ENCODE peak calls at places on chromosomes 1 and 21, in six cellular contexts. One of them, this sample, is unnamed. For H3K4me1, the result is how much of the 10 kb centered on the place peaks cover.

GRCh38 chr21:33040215-33040614 is 14.5 kb downstream of the OLIG2 start:
- DNase-seq in CD8-positive, alpha-beta T cell: no peak
- DNase-seq in sigmoid colon: no peak
- DNase-seq in left lung: no peak
- DNase-seq in transverse colon: no peak
- DNase-seq in upper lobe of left lung: no peak
- DNase-seq in this sample: no peak

GRCh38 chr1:159869607-159870006 is 7.2 kb upstream of the VSIG8 start:
- DNase-seq in sigmoid colon: no peak
- DNase-seq in left lung: no peak
- DNase-seq in upper lobe of left lung: no peak
- DNase-seq in transverse colon: no peak
- DNase-seq in CD8-positive, alpha-beta T cell: no peak
- DNase-seq in this sample: no peak

GRCh38 chr21:41664881-41665765 is 101.7 kb downstream of the RIPK4 start:
- DNase-seq in upper lobe of left lung: no peak
- DNase-seq in left lung: no peak
- DNase-seq in CD8-positive, alpha-beta T cell: no peak
- DNase-seq in sigmoid colon: no peak
- DNase-seq in transverse colon: no peak
- DNase-seq in this sample: no peak

GRCh38 chr1:40314721-40315238 is 2.3 kb downstream of the COL9A2 start:
- DNase-seq in transverse colon: no peak
- DNase-seq in sigmoid colon: no peak
- DNase-seq in CD8-positive, alpha-beta T cell: no peak
- DNase-seq in left lung: no peak
- DNase-seq in upper lobe of left lung: no peak
- DNase-seq in this sample: no peak

GRCh38 chr1:119298687-119299086 is 69.9 kb upstream of the HAO2 start:
- DNase-seq in upper lobe of left lung: no peak
- DNase-seq in left lung: no peak
- DNase-seq in transverse colon: no peak
- DNase-seq in CD8-positive, alpha-beta T cell: no peak
- DNase-seq in sigmoid colon: no peak
- DNase-seq in this sample: no peak

GRCh38 chr1:207462535-207462934 is 8.4 kb downstream of the CR2 start:
- DNase-seq in transverse colon: no peak
- DNase-seq in CD8-positive, alpha-beta T cell: no peak
- DNase-seq in upper lobe of left lung: no peak
- DNase-seq in left lung: no peak
- DNase-seq in sigmoid colon: no peak
- DNase-seq in this sample: no peak

GRCh38 chr1:99645699-99646531 is at the start of gene PALMD:
- DNase-seq in left lung: peak
- DNase-seq in upper lobe of left lung: peak
- DNase-seq in sigmoid colon: no peak
- DNase-seq in CD8-positive, alpha-beta T cell: no peak
- DNase-seq in transverse colon: peak
- DNase-seq in this sample: no peak

GRCh38 chr1:215720121-215720520 is 153.0 kb downstream of the KCTD3 start:
- DNase-seq in upper lobe of left lung: no peak
- DNase-seq in sigmoid colon: no peak
- DNase-seq in CD8-positive, alpha-beta T cell: no peak
- DNase-seq in left lung: no peak
- DNase-seq in transverse colon: no peak
- DNase-seq in this sample: no peak

GRCh38 chr1:61746768-61747167 is 4.5 kb downstream of the PATJ start:
- DNase-seq in upper lobe of left lung: no peak
- DNase-seq in left lung: no peak
- DNase-seq in CD8-positive, alpha-beta T cell: no peak
- DNase-seq in sigmoid colon: no peak
- DNase-seq in transverse colon: no peak
- DNase-seq in this sample: no peak

GRCh38 chr1:1332774-1333480 is 1.8 kb downstream of the TAS1R3 start:
- DNase-seq in sigmoid colon: no peak
- DNase-seq in upper lobe of left lung: peak
- DNase-seq in transverse colon: peak
- DNase-seq in left lung: no peak
- DNase-seq in CD8-positive, alpha-beta T cell: no peak
- DNase-seq in this sample: no peak

GRCh38 chr1:48036693-48037386 is 39.7 kb upstream of the TRABD2B start:
- DNase-seq in left lung: no peak
- DNase-seq in CD8-positive, alpha-beta T cell: no peak
- DNase-seq in sigmoid colon: no peak
- DNase-seq in transverse colon: no peak
- DNase-seq in upper lobe of left lung: no peak
- DNase-seq in this sample: no peak

GRCh38 chr1:22290611-22291010 is 147.7 kb upstream of the WNT4 start:
- DNase-seq in transverse colon: no peak
- DNase-seq in upper lobe of left lung: peak
- DNase-seq in sigmoid colon: no peak
- DNase-seq in left lung: no peak
- DNase-seq in CD8-positive, alpha-beta T cell: no peak
- DNase-seq in this sample: no peak

GRCh38 chr1:215566556-215567490 is at the start of gene KCTD3:
- DNase-seq in left lung: peak
- DNase-seq in transverse colon: peak
- DNase-seq in upper lobe of left lung: peak
- DNase-seq in CD8-positive, alpha-beta T cell: peak
- DNase-seq in sigmoid colon: peak
- DNase-seq in this sample: peak

GRCh38 chr1:22582670-22583635 is 19.7 kb downstream of the EPHA8 start:
- DNase-seq in left lung: no peak
- DNase-seq in upper lobe of left lung: no peak
- DNase-seq in transverse colon: no peak
- DNase-seq in CD8-positive, alpha-beta T cell: no peak
- DNase-seq in sigmoid colon: no peak
- DNase-seq in this sample: no peak

GRCh38 chr21:30227633-30228404 is 11.9 kb upstream of the CLDN8 start:
- DNase-seq in left lung: no peak
- DNase-seq in upper lobe of left lung: no peak
- DNase-seq in CD8-positive, alpha-beta T cell: no peak
- DNase-seq in sigmoid colon: no peak
- DNase-seq in transverse colon: no peak
- DNase-seq in this sample: peak

GRCh38 chr1:214029796-214030195 is 42.0 kb downstream of the PROX1 start:
- DNase-seq in sigmoid colon: no peak
- DNase-seq in left lung: no peak
- DNase-seq in transverse colon: no peak
- DNase-seq in CD8-positive, alpha-beta T cell: no peak
- DNase-seq in upper lobe of left lung: no peak
- DNase-seq in this sample: no peak

GRCh38 chr1:160841079-160841478 is 21.6 kb downstream of the CD244 start:
- DNase-seq in left lung: no peak
- DNase-seq in sigmoid colon: no peak
- DNase-seq in upper lobe of left lung: no peak
- DNase-seq in transverse colon: no peak
- DNase-seq in CD8-positive, alpha-beta T cell: no peak
- DNase-seq in this sample: no peak

GRCh38 chr1:235893840-235894239 is 27.1 kb upstream of the LYST start:
- DNase-seq in CD8-positive, alpha-beta T cell: no peak
- DNase-seq in left lung: no peak
- DNase-seq in upper lobe of left lung: no peak
- DNase-seq in sigmoid colon: no peak
- DNase-seq in transverse colon: peak
- DNase-seq in this sample: no peak

GRCh38 chr1:229557913-229558414 is 543 bp downstream of the ABCB10 start:
- DNase-seq in left lung: peak
- DNase-seq in CD8-positive, alpha-beta T cell: peak
- DNase-seq in transverse colon: peak
- DNase-seq in sigmoid colon: peak
- DNase-seq in upper lobe of left lung: peak
- DNase-seq in this sample: peak

GRCh38 chr1:51093566-51093965 is 8.5 kb upstream of the C1orf185 start:
- DNase-seq in CD8-positive, alpha-beta T cell: no peak
- DNase-seq in sigmoid colon: no peak
- DNase-seq in upper lobe of left lung: no peak
- DNase-seq in left lung: no peak
- DNase-seq in transverse colon: no peak
- DNase-seq in this sample: no peak

GRCh38 chr1:238177960-238178359 is 287.2 kb upstream of the ZP4 start:
- DNase-seq in left lung: no peak
- DNase-seq in upper lobe of left lung: no peak
- DNase-seq in CD8-positive, alpha-beta T cell: no peak
- DNase-seq in sigmoid colon: no peak
- DNase-seq in transverse colon: no peak
- DNase-seq in this sample: no peak

GRCh38 chr1:93680121-93681094 is 1.2 kb downstream of the BCAR3 start:
- DNase-seq in sigmoid colon: peak
- DNase-seq in CD8-positive, alpha-beta T cell: peak
- DNase-seq in transverse colon: peak
- DNase-seq in left lung: peak
- DNase-seq in upper lobe of left lung: peak
- DNase-seq in this sample: peak

GRCh38 chr1:6039031-6039430 is 6.7 kb upstream of the KCNAB2 start:
- DNase-seq in sigmoid colon: no peak
- DNase-seq in left lung: no peak
- DNase-seq in CD8-positive, alpha-beta T cell: no peak
- DNase-seq in upper lobe of left lung: no peak
- DNase-seq in transverse colon: no peak
- DNase-seq in this sample: no peak

GRCh38 chr1:43074244-43074643 is 97.8 kb downstream of the EBNA1BP2 start:
- DNase-seq in left lung: no peak
- DNase-seq in CD8-positive, alpha-beta T cell: no peak
- DNase-seq in sigmoid colon: no peak
- DNase-seq in upper lobe of left lung: no peak
- DNase-seq in transverse colon: no peak
- DNase-seq in this sample: no peak

GRCh38 chr1:16349847-16350406 is 2.4 kb downstream of the FBXO42 start:
- DNase-seq in upper lobe of left lung: no peak
- DNase-seq in left lung: no peak
- DNase-seq in sigmoid colon: no peak
- DNase-seq in transverse colon: no peak
- DNase-seq in CD8-positive, alpha-beta T cell: no peak
- DNase-seq in this sample: no peak

GRCh38 chr1:106998431-106999002 is 58.0 kb upstream of the PRMT6 start:
- DNase-seq in sigmoid colon: no peak
- DNase-seq in CD8-positive, alpha-beta T cell: no peak
- DNase-seq in upper lobe of left lung: no peak
- DNase-seq in left lung: no peak
- DNase-seq in transverse colon: no peak
- DNase-seq in this sample: no peak

DNA sequence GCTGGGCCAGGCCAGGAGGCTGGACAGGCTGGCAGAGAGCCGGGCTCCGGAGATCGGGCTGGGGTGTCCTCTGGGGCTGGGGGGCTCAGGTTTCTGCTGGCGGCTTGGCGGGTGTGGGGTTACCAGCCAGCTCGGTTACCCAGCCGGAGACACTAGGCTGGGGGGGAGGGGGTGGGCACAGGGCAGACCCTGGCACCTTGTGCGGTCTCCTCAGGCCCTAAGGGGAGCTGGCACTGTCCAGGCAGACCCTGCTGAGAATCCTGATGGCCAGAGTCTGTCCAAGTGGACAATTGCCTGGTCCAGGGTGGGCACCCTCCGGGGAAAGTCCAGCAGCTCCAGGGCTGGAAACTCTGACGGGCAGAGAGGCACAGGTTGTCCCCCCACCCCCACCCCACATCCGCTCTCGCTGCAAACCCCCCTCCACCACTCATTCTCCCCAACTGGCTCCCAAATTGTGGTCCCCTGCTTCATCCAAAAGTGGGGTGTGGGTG is 6.7 kb downstream of the ZBTB7B start:
- DNase-seq in left lung: no peak
- DNase-seq in CD8-positive, alpha-beta T cell: no peak
- DNase-seq in upper lobe of left lung: no peak
- DNase-seq in transverse colon: no peak
- DNase-seq in sigmoid colon: no peak
- DNase-seq in this sample: no peak
- H3K4me1 ChIP-seq in left lung: half or more
- H3K4me1 ChIP-seq in CD8-positive, alpha-beta T cell: half or more
- H3K4me1 ChIP-seq in upper lobe of left lung: half or more
- H3K4me1 ChIP-seq in transverse colon: half or more
- H3K4me1 ChIP-seq in sigmoid colon: half or more
- H3K4me1 ChIP-seq in this sample: half or more

GRCh38 chr1:202046227-202046626 is 35.8 kb downstream of the ELF3 start:
- DNase-seq in left lung: peak
- DNase-seq in CD8-positive, alpha-beta T cell: no peak
- DNase-seq in sigmoid colon: no peak
- DNase-seq in upper lobe of left lung: peak
- DNase-seq in transverse colon: peak
- DNase-seq in this sample: peak
- H3K4me3 ChIP-seq in left lung: no peak
- H3K4me3 ChIP-seq in CD8-positive, alpha-beta T cell: no peak
- H3K4me3 ChIP-seq in sigmoid colon: no peak
- H3K4me3 ChIP-seq in upper lobe of left lung: no peak
- H3K4me3 ChIP-seq in transverse colon: no peak
- H3K4me3 ChIP-seq in this sample: no peak

DNA sequence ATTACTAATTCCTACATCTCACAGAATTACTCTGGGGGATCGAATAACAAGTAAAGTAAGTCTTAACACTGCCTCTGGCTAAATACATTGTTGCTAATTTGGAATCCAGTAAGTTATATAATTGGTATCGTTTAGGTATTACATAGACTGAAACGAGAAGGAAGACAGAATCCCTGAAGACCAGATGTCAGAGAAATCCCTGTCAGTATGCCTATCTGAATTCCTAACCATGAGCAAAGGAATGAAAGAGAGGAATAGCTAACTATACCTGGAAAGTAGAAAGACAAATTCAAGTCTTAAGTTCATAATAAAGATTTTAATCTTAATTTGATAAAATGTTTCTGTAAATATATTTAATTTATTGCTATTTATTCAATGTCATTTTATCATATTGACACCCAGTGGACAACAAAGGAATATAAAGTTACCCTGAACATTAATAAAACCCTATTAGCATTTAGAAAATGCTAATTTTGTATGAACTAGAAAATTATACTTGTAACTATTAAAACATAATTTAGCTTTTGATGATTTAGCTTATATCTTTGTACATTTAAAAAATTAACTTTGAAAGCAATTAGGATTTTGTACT is 11.4 kb downstream of the DEPDC1 start:
- DNase-seq in sigmoid colon: no peak
- DNase-seq in upper lobe of left lung: no peak
- DNase-seq in left lung: no peak
- DNase-seq in CD8-positive, alpha-beta T cell: no peak
- DNase-seq in transverse colon: no peak
- DNase-seq in this sample: no peak
- TF ChIP-seq CTCF in sigmoid colon: no peak
- TF ChIP-seq CTCF in upper lobe of left lung: no peak
- TF ChIP-seq CTCF in left lung: no peak
- TF ChIP-seq CTCF in CD8-positive, alpha-beta T cell: no peak
- TF ChIP-seq CTCF in transverse colon: no peak
- TF ChIP-seq CTCF in this sample: no peak

GRCh38 chr1:161948435-161948834 is 75.2 kb downstream of the OLFML2B start:
- DNase-seq in transverse colon: no peak
- DNase-seq in CD8-positive, alpha-beta T cell: no peak
- DNase-seq in sigmoid colon: no peak
- DNase-seq in left lung: no peak
- DNase-seq in upper lobe of left lung: no peak
- DNase-seq in this sample: no peak

GRCh38 chr1:161951646-161952045 is 72.0 kb downstream of the OLFML2B start:
- DNase-seq in sigmoid colon: no peak
- DNase-seq in transverse colon: no peak
- DNase-seq in left lung: no peak
- DNase-seq in CD8-positive, alpha-beta T cell: no peak
- DNase-seq in upper lobe of left lung: no peak
- DNase-seq in this sample: no peak

GRCh38 chr1:161952603-161953172 is 71.0 kb downstream of the OLFML2B start:
- DNase-seq in CD8-positive, alpha-beta T cell: no peak
- DNase-seq in upper lobe of left lung: no peak
- DNase-seq in left lung: no peak
- DNase-seq in transverse colon: no peak
- DNase-seq in sigmoid colon: no peak
- DNase-seq in this sample: no peak

GRCh38 chr1:161949543-161949942 is 74.1 kb downstream of the OLFML2B start:
- DNase-seq in transverse colon: no peak
- DNase-seq in left lung: no peak
- DNase-seq in CD8-positive, alpha-beta T cell: no peak
- DNase-seq in sigmoid colon: no peak
- DNase-seq in upper lobe of left lung: no peak
- DNase-seq in this sample: no peak

GRCh38 chr1:161950377-161950776 is 73.3 kb downstream of the OLFML2B start:
- DNase-seq in transverse colon: no peak
- DNase-seq in CD8-positive, alpha-beta T cell: no peak
- DNase-seq in upper lobe of left lung: no peak
- DNase-seq in left lung: no peak
- DNase-seq in sigmoid colon: no peak
- DNase-seq in this sample: no peak
- H3K4me1 ChIP-seq in transverse colon: under half
- H3K4me1 ChIP-seq in CD8-positive, alpha-beta T cell: under half
- H3K4me1 ChIP-seq in upper lobe of left lung: under half
- H3K4me1 ChIP-seq in left lung: under half
- H3K4me1 ChIP-seq in sigmoid colon: half or more
- H3K4me1 ChIP-seq in this sample: under half